ENCODE peak calls at places on chromosomes 1 and 21, in five cellular contexts. V, B, Q, H and L are unnamed samples. For H3K4me1, the result is how much of the 10 kb centered on the place peaks cover.

GRCh38 chr1:199242162-199242561 is 603.3 kb downstream of the PTPRC start:
- DNase-seq in Q (no peak), B (no peak), V (peak), H (no peak), L (no peak)

GRCh38 chr1:27669876-27670275 is 2.1 kb downstream of the IFI6 start:
- DNase-seq in Q (no peak), H (peak), V (no peak), B (no peak), L (no peak)

GRCh38 chr1:59976194-59977074 is 49.9 kb upstream of the CYP2J2 start:
- DNase-seq in H (peak), B (peak), V (peak), Q (peak), L (peak)

GRCh38 chr1:235952950-235953615 is 86.4 kb upstream of the LYST start:
- DNase-seq in H (no peak), Q (no peak), V (no peak), B (no peak), L (no peak)

GRCh38 chr1:36446261-36446660 is 4.0 kb downstream of the OSCP1 start:
- DNase-seq in V (peak), H (peak), Q (no peak), B (peak), L (no peak)

GRCh38 chr21:15514073-15514946 is 215.5 kb upstream of the USP25 start:
- DNase-seq in V (no peak), B (no peak), Q (no peak), H (no peak), L (no peak)

GRCh38 chr21:43345746-43346409 is 81.1 kb downstream of the SIK1 start:
- DNase-seq in B (peak), H (no peak), V (no peak), Q (no peak), L (peak)

GRCh38 chr1:198913667-198914066 is 274.8 kb downstream of the PTPRC start:
- DNase-seq in Q (peak), H (no peak), B (no peak), V (no peak), L (peak)

GRCh38 chr1:92484171-92484471 is 2.6 kb downstream of the GFI1 start:
- DNase-seq in Q (no peak), B (no peak), V (no peak), H (no peak), L (no peak)
- H3K4me3 ChIP-seq in Q (no peak), B (peak), V (peak), H (peak), L (peak)

GRCh38 chr1:51736702-51737101 is 119.8 kb downstream of the OSBPL9 start:
- DNase-seq in Q (no peak), V (peak), H (no peak), B (peak), L (no peak)
- H3K4me1 ChIP-seq in Q (under half), V (half or more), H (under half), B (half or more), L (under half)

DNA sequence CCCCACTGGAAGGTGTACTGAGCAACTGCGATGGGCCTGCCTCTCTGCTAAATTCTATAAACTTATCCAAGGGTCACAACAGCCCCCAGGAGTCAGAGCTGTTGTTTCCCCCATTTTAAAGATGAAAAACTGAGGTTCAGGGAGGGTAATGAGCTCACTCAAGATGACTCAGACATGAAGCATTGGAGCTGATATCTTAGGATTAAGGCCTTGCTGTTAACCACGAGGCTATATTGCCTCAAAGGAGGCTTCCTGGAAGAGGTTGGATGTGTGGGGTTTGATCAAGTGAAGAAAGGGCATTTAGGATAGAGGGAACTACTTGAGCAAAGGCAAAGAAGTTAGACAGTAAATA is 6.7 kb downstream of the LDLRAP1 start:
- DNase-seq in V (no peak), Q (no peak), H (no peak), B (no peak), L (no peak)
- H3K27ac ChIP-seq in V (no peak), Q (peak), H (no peak), B (no peak), L (peak)

DNA sequence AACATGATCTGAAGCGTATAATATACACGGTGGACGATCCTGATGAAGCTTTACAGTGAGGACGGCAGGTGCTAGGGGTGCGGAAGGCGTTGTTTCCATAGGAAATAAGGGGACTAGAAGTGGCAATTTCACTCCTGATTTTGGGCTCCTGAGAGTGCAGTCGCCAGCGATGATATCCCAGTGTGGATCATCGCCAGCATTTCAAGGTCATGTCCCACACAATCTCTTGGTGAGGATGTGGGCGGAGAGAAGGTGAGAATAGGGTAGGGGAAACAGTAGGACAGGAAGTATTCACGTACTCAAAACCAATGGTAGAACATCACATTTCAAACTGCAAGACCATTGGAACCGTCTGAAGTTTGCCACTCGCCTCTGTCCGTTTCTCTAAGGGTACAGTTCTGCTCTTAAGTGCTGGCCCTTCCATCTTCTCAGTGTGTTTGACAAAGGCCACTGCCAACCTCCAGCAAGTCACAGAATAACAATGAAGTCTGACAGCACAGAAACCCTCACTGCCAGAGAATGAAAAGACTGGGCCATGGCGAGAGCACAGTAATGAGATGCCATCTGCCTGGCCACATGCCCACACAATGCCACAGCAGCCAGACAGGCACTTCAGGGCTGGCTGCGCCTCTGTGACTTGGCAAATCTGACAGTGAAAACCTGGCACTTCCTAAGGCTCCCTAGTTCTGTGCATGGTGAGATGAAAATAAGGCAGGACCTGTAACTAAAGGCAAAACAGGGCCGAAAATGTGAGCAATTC is 27.9 kb downstream of the PCSK9 start:
- DNase-seq in V (no peak), H (peak), Q (peak), B (no peak), L (peak)
- H3K4me3 ChIP-seq in V (no peak), H (no peak), Q (no peak), B (no peak), L (no peak)

GRCh38 chr1:12168451-12169160 is 1.8 kb downstream of the TNFRSF1B start:
- DNase-seq in V (no peak), B (no peak), Q (peak), H (no peak), L (no peak)
- H3K4me1 ChIP-seq in V (under half), B (under half), Q (half or more), H (under half), L (under half)

DNA sequence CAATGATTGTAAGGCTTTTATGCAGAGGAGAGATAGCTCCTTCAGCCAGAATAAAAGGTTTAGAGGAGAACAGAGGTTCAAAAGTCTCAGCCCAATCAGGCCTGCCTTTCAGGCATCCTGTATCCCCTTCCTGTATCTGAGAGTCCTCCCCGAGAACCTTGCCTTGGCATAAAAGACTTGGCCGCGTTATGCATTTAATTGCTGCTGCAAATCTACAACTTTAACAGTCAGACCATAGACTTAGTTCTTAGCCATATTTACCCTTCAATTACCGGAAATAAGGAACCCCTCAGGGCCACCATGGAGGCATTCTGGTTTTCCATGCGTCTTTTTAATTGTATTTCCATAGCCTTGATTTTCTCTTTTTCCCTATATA is 18.3 kb upstream of the HYI start:
- DNase-seq in Q (no peak), V (no peak), H (no peak), B (no peak), L (no peak)
- H3K27ac ChIP-seq in Q (no peak), V (no peak), H (no peak), B (peak), L (no peak)

GRCh38 chr1:50048791-50049190 is 25.0 kb upstream of the AGBL4 start:
- DNase-seq in V (no peak), B (no peak), H (no peak), Q (no peak), L (no peak)

GRCh38 chr1:50047916-50048694 is 24.4 kb upstream of the AGBL4 start:
- DNase-seq in H (peak), B (peak), V (peak), Q (peak), L (peak)
- H3K4me3 ChIP-seq in H (no peak), B (peak), V (peak), Q (no peak), L (peak)

GRCh38 chr1:24920155-24920925 is 9.7 kb downstream of the RUNX3 start:
- DNase-seq in Q (no peak), H (no peak), B (no peak), V (no peak), L (peak)

GRCh38 chr1:24923485-24924113 is 6.5 kb downstream of the RUNX3 start:
- DNase-seq in B (no peak), V (no peak), H (no peak), Q (no peak), L (no peak)

GRCh38 chr1:24925082-24925779 is 4.8 kb downstream of the RUNX3 start:
- DNase-seq in B (no peak), H (no peak), V (no peak), Q (no peak), L (no peak)

GRCh38 chr1:24918995-24919605 is 11.0 kb downstream of the RUNX3 start:
- DNase-seq in V (no peak), B (no peak), Q (no peak), H (no peak), L (no peak)

GRCh38 chr1:24921938-24922662 is 8.0 kb downstream of the RUNX3 start:
- DNase-seq in H (no peak), B (no peak), Q (no peak), V (no peak), L (no peak)
- H3K4me1 ChIP-seq in H (under half), B (under half), Q (under half), V (under half), L (under half)

GRCh38 chr1:173303984-173304383 is 96.9 kb upstream of the TNFSF4 start:
- DNase-seq in Q (no peak), B (no peak), V (no peak), H (no peak), L (no peak)
- H3K27ac ChIP-seq in Q (no peak), B (no peak), V (no peak), H (no peak), L (no peak)